ENCODE peak calls at places on chromosomes 4 and X, in six cellular contexts. A is thoracic aorta, B is cardiac muscle cell, D is AML-193, L is HCT116, W is cerebellar cortex. C is an unnamed sample.

GRCh38 chr4:168856312-168856711 is 153.7 kb downstream of the CBR4 start:
- DNase-seq in A (no peak), B (no peak), D (no peak), L (no peak), W (no peak), C (no peak)

GRCh38 chr4:152259866-152260265 is 276.0 kb downstream of the FBXW7 start:
- DNase-seq in A (no peak), B (no peak), D (no peak), L (no peak), W (no peak), C (no peak)

GRCh38 chr4:149166886-149167285 is 648.8 kb downstream of the IQCM start:
- DNase-seq in A (no peak), B (no peak), D (no peak), L (no peak), W (no peak), C (no peak)

GRCh38 chrX:48736303-48736702 is 25.2 kb upstream of the GLOD5 start:
- DNase-seq in A (no peak), B (no peak), D (no peak), L (no peak), W (no peak), C (no peak)

GRCh38 chr4:88087004-88087403 is 71.4 kb downstream of the ABCG2 start:
- DNase-seq in A (no peak), B (no peak), D (no peak), L (no peak), W (no peak), C (no peak)

GRCh38 chr4:185535818-185536729 is 767 bp upstream of the PDLIM3 start:
- DNase-seq in A (peak), B (no peak), D (no peak), L (no peak), W (peak), C (peak)

GRCh38 chr4:98470831-98471230 is 187.6 kb downstream of the TSPAN5 start:
- DNase-seq in A (no peak), B (no peak), D (no peak), L (no peak), W (no peak), C (no peak)

GRCh38 chrX:45851434-45851991 is 650.8 kb upstream of the DIPK2B start:
- DNase-seq in A (no peak), B (peak), D (no peak), L (peak), W (peak), C (no peak)

GRCh38 chrX:45986971-45987370 is 558.2 kb downstream of the ZNF674 start:
- DNase-seq in A (no peak), B (no peak), D (no peak), L (no peak), W (no peak), C (no peak)

GRCh38 chr4:81722229-81722900 is 250.7 kb upstream of the RASGEF1B start:
- DNase-seq in A (no peak), B (peak), D (no peak), L (no peak), W (peak), C (no peak)

GRCh38 chr4:15691346-15692140 is 9.9 kb downstream of the FAM200B start:
- DNase-seq in A (no peak), B (no peak), D (no peak), L (no peak), W (no peak), C (no peak)

GRCh38 chrX:68132749-68133148 is 300.5 kb downstream of the OPHN1 start:
- DNase-seq in A (no peak), B (no peak), D (no peak), L (no peak), W (no peak), C (no peak)

GRCh38 chr4:158302076-158302866 is 92.0 kb downstream of the TMEM144 start:
- DNase-seq in A (no peak), B (no peak), D (no peak), L (no peak), W (no peak), C (no peak)

GRCh38 chr4:138912714-138913340 is 102.8 kb upstream of the NOCT start:
- DNase-seq in A (no peak), B (no peak), D (no peak), L (no peak), W (no peak), C (no peak)

GRCh38 chr4:39820186-39820585 is 122.2 kb downstream of the UBE2K start:
- DNase-seq in A (no peak), B (no peak), D (no peak), L (no peak), W (peak), C (no peak)

GRCh38 chr4:8557151-8558076 is 22.8 kb upstream of the GPR78 start:
- DNase-seq in A (no peak), B (no peak), D (no peak), L (no peak), W (no peak), C (no peak)